ENCODE peak calls at places on chromosomes 1 and 21, in four cellular contexts. I, W, S and Y are unnamed samples.

GRCh38 chr1:186967659-186968394 is 139.1 kb downstream of the PLA2G4A start:
- DNase-seq in I (no peak), W (no peak), S (peak), Y (peak)

GRCh38 chr21:34885636-34886553 is 163.2 kb downstream of the RUNX1 start:
- DNase-seq in I (no peak), W (no peak), S (no peak), Y (no peak)

GRCh38 chr1:32753532-32754281 is 51.1 kb upstream of the SYNC start:
- DNase-seq in I (peak), W (peak), S (peak), Y (peak)

GRCh38 chr1:25245809-25246599 is 1.2 kb downstream of the RSRP1 start:
- DNase-seq in I (peak), W (no peak), S (peak), Y (peak)

GRCh38 chr1:170277985-170278384 is 132.2 kb downstream of the NTMT2 start:
- DNase-seq in I (peak), W (no peak), S (no peak), Y (no peak)

GRCh38 chr1:58597076-58597475 is 20.0 kb upstream of the TACSTD2 start:
- DNase-seq in I (no peak), W (no peak), S (peak), Y (peak)

GRCh38 chr1:181386951-181387350 is 96.4 kb upstream of the CACNA1E start:
- DNase-seq in I (no peak), W (no peak), S (no peak), Y (no peak)

GRCh38 chr1:241998412-241998921 is 431 bp downstream of the MAP1LC3C start:
- DNase-seq in I (peak), W (peak), S (peak), Y (peak)

GRCh38 chr1:12087797-12088314 is 24.8 kb downstream of the TNFRSF8 start:
- DNase-seq in I (peak), W (no peak), S (no peak), Y (no peak)

GRCh38 chr1:36432616-36433015 is 17.6 kb downstream of the OSCP1 start:
- DNase-seq in I (no peak), W (no peak), S (no peak), Y (no peak)

GRCh38 chr1:179818260-179818659 is 59.3 kb downstream of the TOR1AIP2 start:
- DNase-seq in I (no peak), W (no peak), S (no peak), Y (no peak)
- H3K4me3 ChIP-seq in I (no peak), W (no peak), S (no peak), Y (no peak)

DNA sequence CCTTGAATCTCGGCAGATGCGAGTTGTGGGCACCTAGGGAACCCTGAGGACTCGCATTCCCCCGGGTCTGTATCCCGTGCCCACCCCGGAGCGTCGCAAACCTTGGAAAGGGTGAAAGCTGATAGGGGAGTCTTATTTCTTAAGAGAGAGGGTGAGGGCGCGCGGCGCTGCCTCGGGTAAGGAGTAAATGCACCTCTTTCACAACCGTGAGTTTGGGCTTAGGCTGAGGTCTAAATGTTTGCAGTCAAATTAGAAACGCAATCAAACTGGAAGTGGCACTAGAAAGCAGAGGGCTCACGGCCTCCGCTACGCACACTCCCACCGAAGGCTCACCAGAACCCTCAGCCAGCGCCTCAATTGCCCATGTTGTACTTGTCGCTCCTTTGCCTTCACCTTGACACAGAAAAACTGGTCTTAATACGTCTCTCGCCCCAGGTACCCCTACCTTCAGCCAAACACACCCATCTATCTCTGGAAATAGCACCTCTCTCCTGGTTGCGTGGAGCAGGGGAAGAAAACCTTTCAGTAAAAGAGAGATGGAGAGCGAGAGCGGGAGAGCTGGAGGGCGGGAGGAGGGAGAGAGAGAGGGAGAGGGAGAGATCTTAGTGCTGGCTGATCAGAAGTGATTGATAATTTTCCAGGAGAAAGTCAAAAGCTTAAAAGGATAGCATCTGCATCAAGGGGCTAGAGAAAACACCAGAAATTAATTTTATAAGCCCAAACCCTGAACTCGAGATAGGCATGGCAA is 1.7 kb upstream of the HLX start:
- DNase-seq in I (no peak), W (no peak), S (no peak), Y (no peak)
- H3K4me3 ChIP-seq in I (no peak), W (no peak), S (no peak), Y (no peak)

DNA sequence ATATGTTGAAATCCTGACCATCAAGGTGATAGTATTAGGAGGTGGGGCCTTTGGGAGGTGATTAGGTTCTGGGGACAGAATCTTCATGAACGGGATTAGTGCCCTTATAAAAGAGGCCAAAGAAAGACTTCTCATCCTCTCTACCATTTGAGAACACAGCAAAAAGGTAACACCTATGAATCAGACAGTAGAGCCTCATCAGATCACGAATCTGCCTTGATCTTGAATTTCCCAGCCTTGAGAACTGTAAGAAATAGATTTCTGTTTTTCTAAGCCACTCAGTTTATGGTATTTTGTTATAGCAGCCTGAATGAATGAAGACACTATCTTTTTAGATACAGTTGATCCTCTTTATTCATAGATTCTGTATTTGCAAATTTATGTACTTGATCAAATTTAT is 206.9 kb upstream of the EDN2 start:
- DNase-seq in I (no peak), W (no peak), S (no peak), Y (no peak)
- H3K4me3 ChIP-seq in I (no peak), W (no peak), S (no peak), Y (no peak)

DNA sequence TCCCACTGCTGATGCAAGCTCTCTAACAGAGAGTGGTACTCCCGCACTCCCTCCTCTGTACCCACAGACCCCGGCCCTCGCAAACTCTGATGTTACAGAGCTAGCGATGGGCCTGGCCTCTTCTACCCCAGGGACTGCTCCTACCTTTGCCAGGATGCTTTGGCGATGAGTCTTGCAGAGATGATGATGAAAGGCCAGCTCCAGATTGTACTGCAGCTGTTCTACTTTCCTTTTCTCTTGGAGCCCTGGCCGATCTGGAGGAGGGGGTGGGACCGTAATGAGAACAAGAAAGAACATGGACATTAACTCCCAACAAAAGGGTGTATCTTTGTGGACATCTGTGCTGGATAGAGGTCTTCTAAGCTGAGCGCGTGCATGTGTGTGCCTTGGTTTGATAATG is 6.0 kb upstream of the LINGO4 start:
- DNase-seq in I (no peak), W (no peak), S (peak), Y (peak)
- H3K4me3 ChIP-seq in I (no peak), W (no peak), S (no peak), Y (no peak)

GRCh38 chr1:39954870-39955546 is at the start of gene MFSD2A:
- DNase-seq in I (peak), W (peak), S (peak), Y (peak)

GRCh38 chr1:39958801-39959200 is 3.9 kb downstream of the MFSD2A start:
- DNase-seq in I (no peak), W (no peak), S (no peak), Y (no peak)

GRCh38 chr1:39955547-39956539 is 898 bp downstream of the MFSD2A start:
- DNase-seq in I (peak), W (peak), S (peak), Y (peak)

GRCh38 chr1:39959651-39960333 is 4.8 kb downstream of the MFSD2A start:
- DNase-seq in I (no peak), W (no peak), S (no peak), Y (no peak)

DNA sequence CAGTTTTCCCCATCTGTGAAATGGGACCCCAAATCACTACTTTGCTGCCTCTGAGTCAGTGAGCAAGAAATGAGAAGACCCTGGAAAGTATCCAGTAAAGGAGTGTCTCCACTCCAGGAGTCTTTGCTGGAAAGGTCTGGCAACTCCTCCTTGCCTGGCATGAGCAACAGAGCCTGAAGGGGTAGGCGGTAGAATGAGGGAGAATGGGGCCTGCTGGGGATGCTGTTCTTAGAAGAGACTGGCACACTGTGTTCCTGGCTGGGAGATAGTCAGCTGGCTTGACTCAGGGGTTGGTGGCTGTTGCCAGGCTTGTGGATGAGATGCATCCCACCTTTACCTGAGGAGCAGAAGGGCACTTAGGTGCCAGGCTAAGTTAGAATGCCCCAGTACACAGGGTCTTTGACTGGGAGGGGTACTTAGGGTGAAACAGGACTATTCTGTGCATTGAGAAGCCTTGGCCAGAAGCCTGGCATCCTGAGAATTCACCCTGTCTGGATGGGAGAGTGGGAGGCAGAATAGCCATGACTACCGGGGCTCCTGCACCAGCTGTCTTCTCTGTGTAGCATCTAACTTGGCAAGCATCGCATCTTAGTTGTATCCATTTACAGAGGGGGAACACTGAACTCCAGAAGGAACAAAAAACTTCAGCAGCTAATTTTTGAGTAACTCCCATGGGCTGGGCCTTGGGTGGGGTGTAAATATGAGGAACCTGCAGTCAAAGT is 2.5 kb downstream of the MFSD2A start:
- DNase-seq in I (no peak), W (no peak), S (peak), Y (peak)
- H3K4me3 ChIP-seq in I (peak), W (no peak), S (no peak), Y (no peak)

GRCh38 chr1:150162582-150162861 is 12.8 kb downstream of the PLEKHO1 start:
- DNase-seq in I (no peak), W (no peak), S (no peak), Y (no peak)
- H3K4me3 ChIP-seq in I (peak), W (no peak), S (no peak), Y (peak)